ENCODE peak calls at places on chromosomes 1 and 21, in five cellular contexts. C is left lung, Z is psoas muscle, W is A549, M is Karpas-422. H is an unnamed sample.

GRCh38 chr1:67525053-67525760 is 95.0 kb upstream of the SERBP1 start:
- DNase-seq in C (no peak), Z (no peak), W (no peak), M (no peak), H (no peak)

GRCh38 chr1:29513357-29513756 is 277.0 kb downstream of the PTPRU start:
- DNase-seq in C (no peak), Z (no peak), W (peak), M (peak), H (peak)

GRCh38 chr1:30313176-30313575 is 410.2 kb downstream of the MATN1 start:
- DNase-seq in C (no peak), Z (peak), W (no peak), M (no peak), H (no peak)

GRCh38 chr1:219909476-219909875 is 18.9 kb downstream of the SLC30A10 start:
- DNase-seq in C (no peak), Z (no peak), W (no peak), M (no peak), H (no peak)

GRCh38 chr1:187839873-187840272 is 1011.1 kb downstream of the PLA2G4A start:
- DNase-seq in C (no peak), Z (no peak), W (no peak), M (no peak), H (no peak)

GRCh38 chr1:66311628-66312027 is 222.3 kb upstream of the SGIP1 start:
- DNase-seq in C (no peak), Z (no peak), W (no peak), M (no peak), H (no peak)

GRCh38 chr1:46735708-46736324 is 16.9 kb upstream of the EFCAB14 start:
- DNase-seq in C (no peak), Z (no peak), W (no peak), M (peak), H (peak)

GRCh38 chr1:87130437-87130836 is 198.2 kb upstream of the LMO4 start:
- DNase-seq in C (no peak), Z (no peak), W (no peak), M (no peak), H (no peak)

GRCh38 chr1:32394890-32395415 is 712 bp upstream of the BSDC1 start:
- DNase-seq in C (no peak), Z (no peak), W (no peak), M (no peak), H (no peak)

GRCh38 chr21:27759091-27759659 is 792.3 kb upstream of the ADAMTS5 start:
- DNase-seq in C (peak), Z (no peak), W (no peak), M (peak), H (peak)

GRCh38 chr1:227886993-227887696 is 60.6 kb downstream of the WNT9A start:
- DNase-seq in C (peak), Z (peak), W (no peak), M (peak), H (no peak)

GRCh38 chr1:109723351-109723750 is 11.3 kb downstream of the GSTM5 start:
- DNase-seq in C (no peak), Z (no peak), W (no peak), M (no peak), H (no peak)

GRCh38 chr1:25048728-25049127 is 118.7 kb upstream of the RUNX3 start:
- DNase-seq in C (no peak), Z (no peak), W (no peak), M (no peak), H (no peak)

GRCh38 chr1:36520771-36521420 is 38.2 kb upstream of the CSF3R start:
- DNase-seq in C (no peak), Z (no peak), W (no peak), M (no peak), H (no peak)

GRCh38 chr21:45323487-45324380 is 36.0 kb upstream of the POFUT2 start:
- DNase-seq in C (no peak), Z (peak), W (no peak), M (no peak), H (no peak)

GRCh38 chr1:17369466-17369865 is 2.5 kb upstream of the PADI6 start:
- DNase-seq in C (no peak), Z (no peak), W (no peak), M (no peak), H (no peak)

GRCh38 chr1:237062976-237063375 is 21.0 kb downstream of the RYR2 start:
- DNase-seq in C (no peak), Z (no peak), W (no peak), M (no peak), H (no peak)

GRCh38 chr1:184036517-184036949 is 995 bp downstream of the COLGALT2 start:
- DNase-seq in C (peak), Z (peak), W (no peak), M (no peak), H (no peak)

GRCh38 chr1:40662864-40663263 is 2.6 kb downstream of the RIMS3 start:
- DNase-seq in C (no peak), Z (no peak), W (no peak), M (no peak), H (no peak)

GRCh38 chr1:52913537-52913936 is 8.0 kb downstream of the ECHDC2 start:
- DNase-seq in C (no peak), Z (no peak), W (no peak), M (peak), H (no peak)

GRCh38 chr1:170620164-170620563 is 43.8 kb upstream of the PRRX1 start:
- DNase-seq in C (no peak), Z (no peak), W (no peak), M (no peak), H (no peak)

GRCh38 chr1:21318714-21319159 is 28.5 kb upstream of the ECE1 start:
- DNase-seq in C (no peak), Z (peak), W (no peak), M (no peak), H (no peak)

GRCh38 chr1:214967865-214968575 is 114.5 kb upstream of the KCNK2 start:
- DNase-seq in C (no peak), Z (no peak), W (no peak), M (no peak), H (no peak)

GRCh38 chr1:119348941-119349340 is 19.6 kb upstream of the HAO2 start:
- DNase-seq in C (no peak), Z (no peak), W (no peak), M (no peak), H (no peak)

DNA sequence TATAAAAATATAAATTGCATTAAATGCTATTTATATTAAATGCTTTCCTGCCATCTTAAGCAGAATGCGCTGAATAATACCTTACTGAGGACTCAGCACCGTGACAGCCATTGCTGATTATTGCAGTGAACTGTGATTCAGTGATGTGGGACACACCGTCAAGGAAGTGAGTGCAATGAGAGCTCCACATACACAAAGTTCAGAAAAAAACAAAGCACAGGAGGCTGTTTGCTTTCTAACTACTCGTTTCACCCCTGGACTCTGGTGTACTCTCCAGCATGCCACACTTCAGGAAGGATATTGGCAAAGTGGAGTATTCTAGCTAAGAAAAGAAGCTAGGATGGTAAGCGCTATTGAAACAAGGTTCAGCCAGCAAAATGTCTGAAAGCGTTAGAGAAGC is 57.4 kb upstream of the CXADR start:
- DNase-seq in C (no peak), Z (no peak), W (no peak), M (no peak), H (no peak)
- H3K4me3 ChIP-seq in C (no peak), Z (no peak), W (peak), M (no peak), H (no peak)

GRCh38 chr21:39852726-39853510 is 14.3 kb upstream of the PCP4 start:
- DNase-seq in C (no peak), Z (no peak), W (no peak), M (no peak), H (no peak)
- H3K4me3 ChIP-seq in C (no peak), Z (no peak), W (no peak), M (no peak), H (no peak)

DNA sequence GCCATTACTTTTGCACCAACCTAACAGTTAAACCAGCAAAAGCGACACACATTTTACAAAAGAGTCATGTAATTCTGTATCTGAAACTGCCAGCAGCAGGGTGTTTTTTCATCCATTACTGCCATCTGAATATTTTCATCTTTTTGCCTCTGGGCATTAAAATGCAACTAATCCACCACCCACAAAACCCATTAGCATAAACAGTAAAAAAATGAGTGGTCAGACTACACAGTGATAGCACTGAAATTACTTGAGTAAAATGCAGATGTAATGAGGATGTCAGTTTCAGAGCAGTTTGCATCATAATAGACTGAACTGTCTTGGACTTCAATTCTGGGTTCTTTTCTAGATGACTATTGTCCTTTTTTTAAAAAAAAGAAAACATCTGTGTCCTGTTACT is 132.3 kb downstream of the GABPA start:
- DNase-seq in C (no peak), Z (no peak), W (no peak), M (no peak), H (no peak)
- H3K4me3 ChIP-seq in C (no peak), Z (no peak), W (no peak), M (no peak), H (no peak)

GRCh38 chr1:165443539-165444289 is 1.2 kb downstream of the RXRG start:
- DNase-seq in C (no peak), Z (peak), W (no peak), M (no peak), H (no peak)
- H3K4me3 ChIP-seq in C (no peak), Z (peak), W (no peak), M (no peak), H (no peak)

GRCh38 chr1:50985094-50985493 is 15.0 kb downstream of the CDKN2C start:
- DNase-seq in C (no peak), Z (no peak), W (no peak), M (no peak), H (no peak)

GRCh38 chr1:50980505-50980904 is 10.5 kb downstream of the CDKN2C start:
- DNase-seq in C (no peak), Z (no peak), W (no peak), M (no peak), H (no peak)

GRCh38 chr1:50979964-50980363 is 9.9 kb downstream of the CDKN2C start:
- DNase-seq in C (no peak), Z (no peak), W (no peak), M (no peak), H (no peak)

GRCh38 chr1:50981741-50982140 is 11.7 kb downstream of the CDKN2C start:
- DNase-seq in C (no peak), Z (no peak), W (no peak), M (no peak), H (no peak)

GRCh38 chr1:50983403-50983802 is 13.4 kb downstream of the CDKN2C start:
- DNase-seq in C (no peak), Z (no peak), W (no peak), M (no peak), H (no peak)
- H3K4me3 ChIP-seq in C (no peak), Z (no peak), W (no peak), M (no peak), H (no peak)

GRCh38 chr1:156435551-156436318 is 64.8 kb downstream of the MEF2D start:
- DNase-seq in C (peak), Z (no peak), W (no peak), M (no peak), H (no peak)
- H3K4me3 ChIP-seq in C (no peak), Z (peak), W (peak), M (no peak), H (no peak)

GRCh38 chr1:226429868-226430715 is 22.2 kb upstream of the PARP1 start:
- DNase-seq in C (no peak), Z (no peak), W (no peak), M (no peak), H (no peak)
- H3K4me3 ChIP-seq in C (no peak), Z (no peak), W (no peak), M (no peak), H (no peak)

GRCh38 chr1:203309115-203309429 is 3.8 kb downstream of the BTG2 start:
- DNase-seq in C (no peak), Z (no peak), W (no peak), M (peak), H (peak)

GRCh38 chr1:203306970-203307541 is 1.7 kb downstream of the BTG2 start:
- DNase-seq in C (peak), Z (peak), W (no peak), M (peak), H (peak)

GRCh38 chr1:203306089-203306969 is 1.0 kb downstream of the BTG2 start:
- DNase-seq in C (no peak), Z (peak), W (peak), M (peak), H (peak)

GRCh38 chr1:203307690-203308126 is 2.4 kb downstream of the BTG2 start:
- DNase-seq in C (no peak), Z (no peak), W (no peak), M (peak), H (no peak)

GRCh38 chr1:203308205-203309114 is 3.1 kb downstream of the BTG2 start:
- DNase-seq in C (no peak), Z (no peak), W (no peak), M (peak), H (peak)
- H3K4me3 ChIP-seq in C (peak), Z (peak), W (peak), M (peak), H (peak)

GRCh38 chr1:11691302-11691914 is at the start of gene DRAXIN:
- DNase-seq in C (no peak), Z (no peak), W (no peak), M (no peak), H (no peak)
- H3K4me3 ChIP-seq in C (peak), Z (peak), W (peak), M (no peak), H (no peak)

DNA sequence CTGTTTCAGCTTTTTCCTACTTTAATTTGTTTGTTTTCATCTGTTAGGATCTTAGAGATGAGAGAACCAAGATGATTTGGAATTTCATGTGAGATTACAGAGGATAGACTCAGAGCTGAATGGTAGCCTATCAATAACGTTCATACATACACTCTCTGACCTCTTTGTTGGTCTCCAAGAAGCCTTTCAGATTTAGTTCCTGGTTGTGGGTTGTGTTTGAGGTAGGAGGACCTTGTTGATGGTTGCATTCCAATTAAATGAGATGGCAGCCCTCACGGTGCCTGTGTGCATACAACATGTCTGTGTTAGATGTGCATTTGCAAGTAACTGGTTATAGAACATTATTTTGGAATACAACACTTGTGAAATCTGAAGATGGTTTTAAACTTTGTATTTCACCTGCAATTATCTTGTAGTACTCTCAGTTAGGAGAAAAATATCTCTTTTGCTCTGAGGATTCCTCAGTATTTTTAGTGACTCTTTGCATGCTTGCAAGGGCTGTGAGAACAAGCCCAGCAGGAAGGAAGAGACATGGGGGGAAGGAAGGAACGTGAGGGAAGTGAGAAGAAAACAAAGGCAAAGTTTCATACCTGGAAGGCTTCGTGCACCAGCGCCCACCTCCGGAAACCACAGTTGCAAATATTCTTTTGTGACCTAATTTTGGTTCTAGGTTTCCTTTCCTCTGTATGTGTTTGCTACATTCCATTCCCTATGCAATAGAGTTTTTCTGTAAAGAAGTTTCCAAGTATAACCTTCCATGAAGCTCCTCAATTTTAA is 291.8 kb downstream of the DISC1 start:
- DNase-seq in C (no peak), Z (no peak), W (no peak), M (no peak), H (peak)
- H3K4me3 ChIP-seq in C (no peak), Z (no peak), W (no peak), M (no peak), H (no peak)

H was measured in GM12865.